ENCODE peak calls at places on chromosomes 16 and 17, in four cellular contexts. D is kidney epithelial cell, I is heart left ventricle, H is cardiac muscle cell. R is an unnamed sample.

GRCh38 chr17:80845863-80846671 is 145.6 kb upstream of the CHMP6 start:
- DNase-seq in D (no peak), H (no peak), I (peak; percentile 36), R (no peak)

GRCh38 chr17:6574689-6575595 is 18.6 kb upstream of the PITPNM3 start:
- DNase-seq in I (no peak), D (peak; percentile 19), H (peak; percentile 57), R (no peak)

GRCh38 chr16:66260522-66261290 is 105.8 kb upstream of the CDH5 start:
- DNase-seq in D (no peak), I (no peak), H (no peak), R (no peak)

GRCh38 chr17:28178800-28179199 is 136.3 kb downstream of the NLK start:
- DNase-seq in D (peak; percentile 29), I (no peak), H (no peak), R (no peak)

GRCh38 chr16:50152386-50152806 is 710 bp upstream of the TENT4B start:
- DNase-seq in I (peak; percentile 66), D (no peak), H (peak; percentile 34), R (no peak)

GRCh38 chr16:57258910-57259475 is 13.9 kb downstream of the ARL2BP start:
- DNase-seq in H (no peak), D (no peak), I (peak; percentile 25), R (no peak)

GRCh38 chr17:77946900-77947643 is 11.4 kb upstream of the TNRC6C start:
- DNase-seq in D (no peak), I (no peak), H (no peak), R (no peak)

GRCh38 chr17:37802712-37803416 is 58.0 kb upstream of the HNF1B start:
- DNase-seq in I (no peak), H (no peak), D (no peak), R (peak; percentile 39)

GRCh38 chr16:28845173-28846079 is 722 bp downstream of the TUFM start:
- DNase-seq in H (peak; percentile 40), D (no peak), I (no peak), R (no peak)

GRCh38 chr16:29883987-29884386 is 15.4 kb downstream of the SEZ6L2 start:
- DNase-seq in I (no peak), H (no peak), D (no peak), R (no peak)

GRCh38 chr17:75721463-75722011 is 278 bp downstream of the ITGB4 start:
- DNase-seq in D (no peak), I (no peak), H (no peak), R (no peak)

GRCh38 chr17:57915980-57916757 is 39.0 kb downstream of the CUEDC1 start:
- DNase-seq in H (no peak), D (no peak), I (no peak), R (no peak)

GRCh38 chr16:50614956-50615727 is 66.0 kb downstream of the SNX20 start:
- DNase-seq in D (no peak), I (no peak), H (no peak), R (no peak)

GRCh38 chr17:81148986-81149533 is 16.2 kb upstream of the PVALEF start:
- DNase-seq in H (no peak), D (no peak), I (no peak), R (no peak)

GRCh38 chr16:69844441-69844840 is 82.3 kb downstream of the WWP2 start:
- DNase-seq in D (no peak), I (no peak), H (no peak), R (no peak)

GRCh38 chr17:81198826-81199481 is 23.8 kb downstream of the CEP131 start:
- DNase-seq in D (no peak), I (no peak), H (no peak), R (no peak)

GRCh38 chr16:12586701-12587100 is 217.0 kb downstream of the CPPED1 start:
- DNase-seq in H (no peak), I (no peak), D (no peak), R (no peak)

GRCh38 chr17:28242791-28243190 is 76.2 kb upstream of the TMEM97 start:
- DNase-seq in I (no peak), D (no peak), H (no peak), R (no peak)

GRCh38 chr17:39735882-39736281 is 1.9 kb upstream of the GRB7 start:
- DNase-seq in D (no peak), H (no peak), I (no peak), R (no peak)

GRCh38 chr17:39737331-39737760 is 392 bp upstream of the GRB7 start:
- DNase-seq in I (no peak), D (no peak), H (no peak), R (no peak)

GRCh38 chr17:39737761-39738567 is at the start of gene GRB7:
- DNase-seq in D (no peak), I (no peak), H (peak; percentile 34), R (no peak)

GRCh38 chr17:39738568-39738901 is 797 bp downstream of the GRB7 start:
- DNase-seq in H (no peak), I (no peak), D (no peak), R (no peak)

GRCh38 chr17:39736319-39737165 is 1.2 kb upstream of the GRB7 start:
- DNase-seq in H (no peak), D (no peak), I (no peak), R (no peak)
- TF ChIP-seq CTCF in H (no peak), D (no peak), I (no peak), R (no peak)

GRCh38 chr16:35510701-35511100 is 2051.3 kb downstream of the TP53TG3F start:
- DNase-seq in D (no peak), I (no peak), H (no peak), R (no peak)

GRCh38 chr16:35506898-35507194 is 2047.4 kb downstream of the TP53TG3F start:
- DNase-seq in I (no peak), H (no peak), D (no peak), R (no peak)

GRCh38 chr16:35506018-35506897 is 2046.8 kb downstream of the TP53TG3F start:
- DNase-seq in I (no peak), H (no peak), D (no peak), R (no peak)
- TF ChIP-seq CTCF in I (no peak), H (no peak), D (no peak), R (no peak)

GRCh38 chr17:61583242-61583641 is 7.8 kb downstream of the NACA2 start:
- DNase-seq in I (no peak), H (peak; percentile 43), D (no peak), R (peak; percentile 37)
- TF ChIP-seq CTCF in I (peak; percentile 18), H (peak; percentile 35), D (peak; percentile 13), R (peak; percentile 39)

GRCh38 chr16:1537138-1537577 is 3.7 kb downstream of the TMEM204 start:
- DNase-seq in I (peak; percentile 63), H (no peak), D (no peak), R (no peak)

GRCh38 chr16:1539720-1540555 is 6.5 kb downstream of the TMEM204 start:
- DNase-seq in I (peak; percentile 46), H (no peak), D (no peak), R (no peak)

GRCh38 chr16:1540556-1540855 is 7.0 kb downstream of the TMEM204 start:
- DNase-seq in H (no peak), I (no peak), D (no peak), R (no peak)

GRCh38 chr16:1537763-1538289 is 4.4 kb downstream of the TMEM204 start:
- DNase-seq in H (no peak), D (no peak), I (peak; percentile 40), R (no peak)

DNA sequence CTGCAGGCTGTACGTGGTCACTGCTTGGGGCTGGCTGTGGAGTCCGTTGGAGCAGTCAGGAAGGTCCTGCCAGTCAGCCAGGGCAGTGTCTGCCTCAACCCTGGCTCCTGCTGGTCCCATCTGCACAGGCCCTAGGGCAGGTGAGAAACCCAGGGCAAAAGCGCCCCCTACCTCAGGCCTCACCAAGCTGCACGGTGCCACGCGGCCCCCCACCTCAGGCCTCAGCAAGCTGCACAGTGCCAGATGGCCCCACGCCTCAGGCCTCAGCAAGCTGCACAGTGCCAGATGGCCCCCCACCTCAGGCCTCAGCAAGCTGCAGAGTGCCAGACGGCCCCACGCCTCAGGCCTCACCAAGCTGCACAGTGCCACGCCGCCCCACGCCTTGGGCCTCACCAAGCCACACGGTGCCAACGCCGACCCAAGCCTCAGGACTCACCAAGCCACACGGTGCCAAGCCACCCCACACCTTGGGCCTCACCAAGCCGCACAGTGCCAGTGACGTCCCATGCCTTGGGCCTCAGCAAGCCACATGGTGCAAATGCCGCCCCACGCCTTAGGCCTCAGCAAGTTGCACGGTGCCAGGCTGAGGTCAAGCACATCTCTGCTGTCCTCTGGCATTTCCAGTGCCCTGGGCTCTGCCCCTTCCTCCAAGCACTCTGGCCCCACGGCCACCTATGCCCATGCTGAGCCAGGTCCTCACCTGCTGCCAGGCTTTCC is 5.5 kb downstream of the TMEM204 start:
- DNase-seq in I (peak; percentile 64), H (peak; percentile 6), D (no peak), R (no peak)
- TF ChIP-seq CTCF in I (no peak), H (no peak), D (no peak), R (peak; percentile 17)